ENCODE peak calls at places on chromosomes 13 and 19, in four cellular contexts. K is heart left ventricle, B is NCI-H1417, F is T47D. I is an unnamed sample.

GRCh38 chr13:114203536-114203935 is 24.5 kb downstream of the CFAP97D2 start:
- DNase-seq in K (no peak), B (peak; percentile 23), F (no peak), I (no peak)

GRCh38 chr19:5183616-5184015 is 157.0 kb downstream of the PTPRS start:
- DNase-seq in F (no peak), B (no peak), K (no peak), I (no peak)

GRCh38 chr19:45202637-45203036 is 24.1 kb downstream of the BLOC1S3 start:
- DNase-seq in K (no peak), F (no peak), B (no peak), I (no peak)

GRCh38 chr13:43293008-43293407 is 269.6 kb downstream of the DNAJC15 start:
- DNase-seq in K (no peak), F (no peak), B (no peak), I (no peak)

GRCh38 chr19:40147693-40148347 is 43.4 kb upstream of the MAP3K10 start:
- DNase-seq in B (no peak), K (no peak), F (no peak), I (no peak)

GRCh38 chr19:6723108-6723618 is 2.7 kb upstream of the C3 start:
- DNase-seq in F (peak; percentile 52), K (no peak), B (no peak), I (no peak)

GRCh38 chr13:94249512-94249911 is 230.0 kb downstream of the DCT start:
- DNase-seq in K (no peak), F (no peak), B (peak; percentile 24), I (no peak)

GRCh38 chr19:54389556-54389955 is 24.8 kb upstream of the LAIR1 start:
- DNase-seq in B (no peak), F (no peak), K (no peak), I (no peak)

GRCh38 chr19:13574933-13575332 is 68.7 kb upstream of the CACNA1A start:
- DNase-seq in B (no peak), F (peak; percentile 35), K (no peak), I (peak; percentile 78)

GRCh38 chr13:30807392-30807791 is 72.0 kb downstream of the ALOX5AP start:
- DNase-seq in K (no peak), F (no peak), B (no peak), I (no peak)

GRCh38 chr13:111217661-111218060 is 102.6 kb downstream of the ARHGEF7 start:
- DNase-seq in B (no peak), F (no peak), K (no peak), I (no peak)

GRCh38 chr19:16366433-16367268 is 42.0 kb downstream of the KLF2 start:
- DNase-seq in B (no peak), F (no peak), K (peak; percentile 24), I (no peak)

GRCh38 chr13:100633461-100633860 is 41.1 kb downstream of the TMTC4 start:
- DNase-seq in B (no peak), F (peak; percentile 90), K (no peak), I (no peak)

GRCh38 chr19:35887197-35887596 is 13.1 kb downstream of the NFKBID start:
- DNase-seq in B (no peak), K (no peak), F (no peak), I (no peak)

GRCh38 chr19:6061420-6062130 is 48.7 kb downstream of the RFX2 start:
- DNase-seq in F (no peak), K (no peak), B (no peak), I (no peak)

GRCh38 chr13:30805603-30806011 is 70.3 kb downstream of the ALOX5AP start:
- DNase-seq in K (no peak), F (no peak), B (no peak), I (no peak)

GRCh38 chr13:19587635-19588300 is 26.4 kb upstream of the TPTE2 start:
- DNase-seq in B (no peak), K (no peak), F (peak; percentile 70), I (no peak)

GRCh38 chr13:109577191-109577700 is 209.1 kb downstream of the IRS2 start:
- DNase-seq in F (no peak), K (no peak), B (no peak), I (peak; percentile 72)

GRCh38 chr19:46859637-46860124 is 1.1 kb upstream of the ARHGAP35 start:
- DNase-seq in K (peak; percentile 80), F (no peak), B (peak; percentile 95), I (no peak)

GRCh38 chr19:50361290-50362029 is 4.0 kb downstream of the NAPSA start:
- DNase-seq in B (no peak), F (peak; percentile 62), K (no peak), I (no peak)

GRCh38 chr19:13588953-13589833 is 82.9 kb upstream of the CACNA1A start:
- DNase-seq in B (peak; percentile 39), K (peak; percentile 65), F (peak; percentile 64), I (peak; percentile 85)

GRCh38 chr13:72221276-72221962 is 354.4 kb upstream of the DACH1 start:
- DNase-seq in F (peak; percentile 70), B (peak; percentile 28), K (no peak), I (no peak)

GRCh38 chr13:42039457-42039945 is 8.9 kb upstream of the DGKH start:
- DNase-seq in K (no peak), F (no peak), B (no peak), I (peak; percentile 42)

GRCh38 chr19:18021121-18021755 is 13.3 kb downstream of the ARRDC2 start:
- DNase-seq in K (peak; percentile 93), B (no peak), F (no peak), I (no peak)

GRCh38 chr19:29836409-29836825 is 24.6 kb downstream of the CCNE1 start:
- DNase-seq in F (no peak), K (no peak), B (no peak), I (no peak)

GRCh38 chr19:44757057-44757734 is 8.7 kb downstream of the BCL3 start:
- DNase-seq in F (no peak), K (peak; percentile 88), B (no peak), I (no peak)

GRCh38 chr13:36551445-36551844 is 119.2 kb downstream of the CCNA1 start:
- DNase-seq in B (no peak), K (no peak), F (no peak), I (no peak)

GRCh38 chr13:42320375-42320787 is 48.4 kb downstream of the AKAP11 start:
- DNase-seq in K (no peak), F (no peak), B (no peak), I (no peak)

GRCh38 chr19:42270346-42271044 is 1.4 kb downstream of the CIC start:
- DNase-seq in B (no peak), F (peak; percentile 64), K (no peak), I (no peak)

I was measured in cerebellum.